ENCODE peak calls at places on chromosomes 3 and 15, in six cellular contexts. One of them, this sample, is unnamed.

GRCh38 chr15:23038741-23039150 is 623 bp downstream of the TUBGCP5 start:
- DNase-seq in AG04450: no peak
- DNase-seq in tibial nerve: no peak
- DNase-seq in pancreas: no peak
- DNase-seq in left lung: no peak
- DNase-seq in AG09319: no peak
- DNase-seq in this sample: no peak

GRCh38 chr15:65085990-65086679 is 9.6 kb downstream of the KBTBD13 start:
- DNase-seq in tibial nerve: no peak
- DNase-seq in pancreas: no peak
- DNase-seq in AG09319: no peak
- DNase-seq in AG04450: no peak
- DNase-seq in left lung: no peak
- DNase-seq in this sample: no peak

GRCh38 chr3:124266517-124266916 is 274.6 kb upstream of the ROPN1 start:
- DNase-seq in AG04450: no peak
- DNase-seq in left lung: no peak
- DNase-seq in pancreas: no peak
- DNase-seq in tibial nerve: no peak
- DNase-seq in AG09319: peak
- DNase-seq in this sample: no peak

GRCh38 chr15:39684215-39684614 is 98.4 kb downstream of the FSIP1 start:
- DNase-seq in AG09319: no peak
- DNase-seq in left lung: no peak
- DNase-seq in AG04450: no peak
- DNase-seq in tibial nerve: no peak
- DNase-seq in pancreas: no peak
- DNase-seq in this sample: no peak

GRCh38 chr3:15205934-15206661 is at the start of gene CAPN7:
- DNase-seq in AG04450: peak
- DNase-seq in pancreas: peak
- DNase-seq in tibial nerve: peak
- DNase-seq in AG09319: peak
- DNase-seq in left lung: peak
- DNase-seq in this sample: peak

GRCh38 chr15:89792106-89792805 is 16.1 kb downstream of the MESP2 start:
- DNase-seq in left lung: no peak
- DNase-seq in AG09319: no peak
- DNase-seq in pancreas: no peak
- DNase-seq in tibial nerve: no peak
- DNase-seq in AG04450: no peak
- DNase-seq in this sample: no peak

GRCh38 chr3:40690696-40691597 is 166.2 kb downstream of the ZNF621 start:
- DNase-seq in left lung: no peak
- DNase-seq in AG09319: no peak
- DNase-seq in pancreas: no peak
- DNase-seq in AG04450: no peak
- DNase-seq in tibial nerve: peak
- DNase-seq in this sample: no peak

GRCh38 chr3:40828741-40829415 is 304.1 kb downstream of the ZNF621 start:
- DNase-seq in pancreas: no peak
- DNase-seq in tibial nerve: no peak
- DNase-seq in AG09319: no peak
- DNase-seq in AG04450: no peak
- DNase-seq in left lung: no peak
- DNase-seq in this sample: no peak

GRCh38 chr15:68650901-68651709 is 72.3 kb downstream of the CORO2B start:
- DNase-seq in AG04450: no peak
- DNase-seq in tibial nerve: peak
- DNase-seq in pancreas: peak
- DNase-seq in AG09319: no peak
- DNase-seq in left lung: peak
- DNase-seq in this sample: peak

GRCh38 chr3:149371001-149371722 is 6.3 kb downstream of the TM4SF1 start:
- DNase-seq in AG04450: no peak
- DNase-seq in AG09319: no peak
- DNase-seq in left lung: no peak
- DNase-seq in pancreas: no peak
- DNase-seq in tibial nerve: no peak
- DNase-seq in this sample: no peak

GRCh38 chr3:45075821-45076625 is 49.9 kb downstream of the CLEC3B start:
- DNase-seq in AG09319: no peak
- DNase-seq in tibial nerve: no peak
- DNase-seq in pancreas: no peak
- DNase-seq in AG04450: no peak
- DNase-seq in left lung: no peak
- DNase-seq in this sample: no peak

GRCh38 chr3:98733055-98733777 is 29.9 kb upstream of the ST3GAL6 start:
- DNase-seq in AG09319: no peak
- DNase-seq in pancreas: peak
- DNase-seq in tibial nerve: peak
- DNase-seq in left lung: peak
- DNase-seq in AG04450: no peak
- DNase-seq in this sample: peak

GRCh38 chr3:124558898-124559649 is 171.2 kb upstream of the UMPS start:
- DNase-seq in pancreas: peak
- DNase-seq in tibial nerve: peak
- DNase-seq in AG09319: peak
- DNase-seq in left lung: peak
- DNase-seq in AG04450: peak
- DNase-seq in this sample: peak

GRCh38 chr3:144127700-144128099 is 156.1 kb downstream of the DIPK2A start:
- DNase-seq in left lung: no peak
- DNase-seq in AG04450: no peak
- DNase-seq in pancreas: no peak
- DNase-seq in AG09319: no peak
- DNase-seq in tibial nerve: no peak
- DNase-seq in this sample: no peak

GRCh38 chr15:52797625-52798501 is 7.7 kb upstream of the ONECUT1 start:
- DNase-seq in left lung: no peak
- DNase-seq in tibial nerve: no peak
- DNase-seq in pancreas: no peak
- DNase-seq in AG09319: no peak
- DNase-seq in AG04450: no peak
- DNase-seq in this sample: no peak

GRCh38 chr3:139718415-139718814 is 40.6 kb upstream of the NMNAT3 start:
- DNase-seq in tibial nerve: peak
- DNase-seq in AG09319: peak
- DNase-seq in AG04450: no peak
- DNase-seq in pancreas: peak
- DNase-seq in left lung: no peak
- DNase-seq in this sample: no peak

GRCh38 chr3:36700537-36701248 is 63.7 kb downstream of the DCLK3 start:
- DNase-seq in pancreas: no peak
- DNase-seq in AG04450: peak
- DNase-seq in left lung: no peak
- DNase-seq in AG09319: peak
- DNase-seq in tibial nerve: peak
- DNase-seq in this sample: peak

GRCh38 chr3:170111147-170111771 is 70.3 kb downstream of the PHC3 start:
- DNase-seq in tibial nerve: no peak
- DNase-seq in pancreas: no peak
- DNase-seq in AG04450: no peak
- DNase-seq in AG09319: no peak
- DNase-seq in left lung: no peak
- DNase-seq in this sample: no peak

DNA sequence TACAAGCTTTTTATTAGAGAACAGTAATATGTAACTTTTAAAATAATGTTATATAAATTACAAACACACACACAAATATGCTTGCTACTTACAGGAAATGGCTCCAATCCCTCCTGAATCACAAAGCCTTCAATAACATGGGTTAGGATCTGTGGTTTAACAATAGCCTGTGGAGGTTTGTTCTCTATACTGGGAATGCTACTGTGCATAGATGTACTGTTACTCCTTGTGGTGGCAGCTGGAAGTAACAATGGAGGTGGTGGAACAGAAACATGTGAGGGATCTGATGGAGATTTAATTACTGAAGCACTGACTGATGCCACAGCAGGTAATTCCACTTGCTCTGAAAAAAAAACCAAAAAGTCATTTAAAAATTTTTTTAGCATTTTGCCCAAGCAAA is 64.4 kb downstream of the PHC3 start:
- DNase-seq in AG09319: no peak
- DNase-seq in left lung: no peak
- DNase-seq in pancreas: no peak
- DNase-seq in AG04450: no peak
- DNase-seq in tibial nerve: no peak
- DNase-seq in this sample: no peak
- TF ChIP-seq CTCF in AG09319: peak
- TF ChIP-seq CTCF in left lung: no peak
- TF ChIP-seq CTCF in pancreas: no peak
- TF ChIP-seq CTCF in AG04450: peak
- TF ChIP-seq CTCF in tibial nerve: no peak
- TF ChIP-seq CTCF in this sample: no peak

GRCh38 chr3:409011-409410 is 212.4 kb downstream of the CHL1 start:
- DNase-seq in left lung: no peak
- DNase-seq in AG04450: no peak
- DNase-seq in pancreas: no peak
- DNase-seq in tibial nerve: no peak
- DNase-seq in AG09319: no peak
- DNase-seq in this sample: no peak

GRCh38 chr3:411183-411681 is 214.7 kb downstream of the CHL1 start:
- DNase-seq in AG04450: no peak
- DNase-seq in pancreas: no peak
- DNase-seq in tibial nerve: no peak
- DNase-seq in left lung: no peak
- DNase-seq in AG09319: no peak
- DNase-seq in this sample: no peak

GRCh38 chr3:414063-414462 is 217.5 kb downstream of the CHL1 start:
- DNase-seq in tibial nerve: no peak
- DNase-seq in left lung: no peak
- DNase-seq in pancreas: no peak
- DNase-seq in AG04450: no peak
- DNase-seq in AG09319: no peak
- DNase-seq in this sample: no peak
- TF ChIP-seq CTCF in tibial nerve: no peak
- TF ChIP-seq CTCF in left lung: no peak
- TF ChIP-seq CTCF in pancreas: peak
- TF ChIP-seq CTCF in AG04450: peak
- TF ChIP-seq CTCF in AG09319: peak
- TF ChIP-seq CTCF in this sample: peak

DNA sequence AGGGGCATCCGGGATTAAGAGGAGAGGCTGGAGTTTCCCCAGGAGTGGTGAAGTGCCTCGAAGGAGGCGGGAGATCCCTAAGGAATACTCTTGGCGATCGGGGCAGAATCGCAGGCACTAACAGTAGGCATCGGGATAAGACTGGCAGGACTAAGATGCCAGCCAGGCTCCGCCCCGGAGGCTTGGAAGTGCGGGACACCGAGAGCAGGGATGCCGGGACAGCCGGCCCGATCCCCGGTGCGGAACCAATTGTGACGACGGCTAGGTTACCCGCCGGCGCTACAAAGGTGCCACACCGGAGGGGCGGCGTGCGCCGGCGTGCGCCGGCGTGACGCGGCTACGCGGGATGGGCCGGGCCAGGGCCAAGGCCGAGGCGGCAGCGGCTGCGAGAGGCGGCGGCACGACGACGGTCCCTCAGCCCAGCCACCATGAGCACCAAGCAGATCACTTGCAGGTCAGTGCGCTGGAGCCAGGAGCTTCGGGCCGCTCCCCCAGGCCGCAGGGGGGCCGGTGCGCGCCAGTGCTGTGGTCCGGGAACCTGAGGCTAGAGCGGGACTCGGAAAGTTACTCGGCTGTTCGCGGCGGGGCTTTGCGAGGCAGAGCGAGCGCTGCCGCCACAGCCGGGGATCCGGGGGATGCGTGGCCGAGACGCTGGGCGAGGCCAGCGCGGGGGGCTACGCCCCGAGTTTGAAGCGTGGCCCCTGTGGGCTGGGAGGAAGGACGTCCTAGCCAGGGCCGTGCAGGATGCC is at the start of gene MKRN2:
- DNase-seq in left lung: peak
- DNase-seq in AG04450: peak
- DNase-seq in tibial nerve: peak
- DNase-seq in AG09319: peak
- DNase-seq in pancreas: peak
- DNase-seq in this sample: peak
- TF ChIP-seq CTCF in left lung: no peak
- TF ChIP-seq CTCF in AG04450: no peak
- TF ChIP-seq CTCF in tibial nerve: peak
- TF ChIP-seq CTCF in AG09319: no peak
- TF ChIP-seq CTCF in pancreas: no peak
- TF ChIP-seq CTCF in this sample: no peak

DNA sequence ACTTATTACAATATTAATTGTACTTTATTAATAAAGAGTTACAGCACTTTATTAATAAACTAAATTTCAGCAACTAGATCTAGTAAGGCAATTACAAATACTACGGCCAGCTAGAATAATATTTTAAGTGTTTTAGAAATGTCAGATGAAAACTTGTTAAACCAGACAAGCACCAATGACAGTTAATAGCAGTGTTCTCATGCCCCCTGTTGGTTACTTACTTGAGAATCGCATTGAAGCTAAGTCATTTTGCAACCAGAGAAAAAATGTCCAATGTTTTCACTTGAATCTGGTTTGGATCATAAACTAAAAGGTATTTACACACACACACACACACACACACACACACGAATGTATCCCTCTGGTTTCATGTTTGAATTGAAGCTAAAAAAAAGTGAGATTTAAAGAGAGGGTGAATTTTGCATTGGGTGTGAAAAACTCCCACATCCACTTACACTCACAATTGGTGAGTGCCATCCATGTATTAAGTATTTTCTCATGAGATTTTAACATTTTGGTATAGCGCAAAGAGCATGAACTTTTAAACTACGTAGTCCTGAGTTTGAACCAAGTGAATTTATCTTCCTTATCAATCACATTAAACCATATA is 347.7 kb downstream of the ZBBX start:
- DNase-seq in AG09319: no peak
- DNase-seq in AG04450: peak
- DNase-seq in tibial nerve: no peak
- DNase-seq in left lung: no peak
- DNase-seq in pancreas: no peak
- DNase-seq in this sample: no peak
- TF ChIP-seq CTCF in AG09319: no peak
- TF ChIP-seq CTCF in AG04450: peak
- TF ChIP-seq CTCF in tibial nerve: peak
- TF ChIP-seq CTCF in left lung: no peak
- TF ChIP-seq CTCF in pancreas: peak
- TF ChIP-seq CTCF in this sample: peak

DNA sequence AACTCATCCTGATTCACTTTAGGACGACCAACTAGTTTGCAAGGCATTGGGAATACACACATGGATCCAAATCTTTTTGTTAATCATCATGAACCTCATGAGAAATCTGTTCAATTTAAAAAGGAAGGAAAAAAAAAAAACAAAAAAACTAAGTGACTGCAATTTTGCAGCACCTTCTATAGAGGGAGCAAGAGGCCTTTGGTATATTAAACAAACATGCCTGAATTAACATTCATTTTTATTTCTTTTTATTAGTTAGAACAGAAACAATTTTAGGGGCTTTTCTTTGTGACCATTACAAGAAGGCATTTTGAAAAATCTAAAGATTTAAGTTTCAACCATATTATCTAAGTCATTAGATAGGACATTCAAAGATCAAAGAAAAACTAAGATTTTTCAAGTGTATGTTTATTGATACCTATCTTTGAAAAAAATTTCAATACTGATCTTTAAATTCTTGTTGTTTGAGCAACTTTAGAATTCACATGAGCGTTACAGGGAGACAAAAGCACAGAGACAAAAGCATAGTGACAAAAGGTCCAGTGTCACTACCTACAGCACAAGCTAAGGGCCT is 182.4 kb downstream of the CBLB start:
- DNase-seq in tibial nerve: no peak
- DNase-seq in pancreas: no peak
- DNase-seq in AG09319: no peak
- DNase-seq in AG04450: peak
- DNase-seq in left lung: no peak
- DNase-seq in this sample: no peak
- TF ChIP-seq CTCF in tibial nerve: peak
- TF ChIP-seq CTCF in pancreas: peak
- TF ChIP-seq CTCF in AG09319: peak
- TF ChIP-seq CTCF in AG04450: peak
- TF ChIP-seq CTCF in left lung: peak
- TF ChIP-seq CTCF in this sample: peak